ENCODE peak calls at places on chromosomes 13 and 19, in six cellular contexts. N, V, T, E, Y and W are unnamed samples.

GRCh38 chr19:10083911-10084310 is 2.2 kb upstream of the SHFL start:
- DNase-seq in N (no peak), V (no peak), T (no peak), E (no peak), Y (no peak), W (no peak)

GRCh38 chr19:4086336-4086953 is 19.7 kb upstream of the ZBTB7A start:
- DNase-seq in N (no peak), V (no peak), T (no peak), E (no peak), Y (peak; percentile 70), W (no peak)

GRCh38 chr13:51687928-51688714 is 103.9 kb downstream of the WDFY2 start:
- DNase-seq in N (no peak), V (no peak), T (no peak), E (no peak), Y (no peak), W (no peak)

GRCh38 chr13:28299941-28300340 is 161.6 kb downstream of the PAN3 start:
- DNase-seq in N (no peak), V (no peak), T (no peak), E (no peak), Y (no peak), W (no peak)

GRCh38 chr13:103931885-103932284 is 865.7 kb upstream of the SLC10A2 start:
- DNase-seq in N (no peak), V (no peak), T (no peak), E (no peak), Y (no peak), W (no peak)

GRCh38 chr19:15679089-15679488 is 6.2 kb downstream of the CYP4F12 start:
- DNase-seq in N (no peak), V (no peak), T (no peak), E (no peak), Y (no peak), W (no peak)

GRCh38 chr13:113491418-113491883 is 940 bp upstream of the DCUN1D2 start:
- DNase-seq in N (no peak), V (no peak), T (peak; percentile 41), E (peak; percentile 69), Y (no peak), W (no peak)

GRCh38 chr13:110509478-110509926 is 52.0 kb downstream of the RAB20 start:
- DNase-seq in N (no peak), V (no peak), T (no peak), E (no peak), Y (no peak), W (no peak)

GRCh38 chr19:18089726-18090125 is 3.0 kb upstream of the IL12RB1 start:
- DNase-seq in N (no peak), V (no peak), T (no peak), E (no peak), Y (no peak), W (no peak)

GRCh38 chr13:50357136-50357535 is 341.9 kb downstream of the KCNRG start:
- DNase-seq in N (no peak), V (no peak), T (no peak), E (no peak), Y (no peak), W (no peak)

GRCh38 chr13:73365681-73366080 is 306.9 kb downstream of the KLF5 start:
- DNase-seq in N (no peak), V (no peak), T (no peak), E (no peak), Y (no peak), W (no peak)

GRCh38 chr13:49927755-49928154 is 8.4 kb downstream of the SPRYD7 start:
- DNase-seq in N (no peak), V (no peak), T (peak; percentile 69), E (no peak), Y (no peak), W (no peak)

GRCh38 chr13:113083402-113084061 is 22.1 kb upstream of the F7 start:
- DNase-seq in N (no peak), V (no peak), T (no peak), E (no peak), Y (peak; percentile 23), W (no peak)

GRCh38 chr19:35266904-35267817 is 1.6 kb upstream of the USF2 start:
- DNase-seq in N (peak; percentile 45), V (no peak), T (peak; percentile 44), E (peak; percentile 59), Y (no peak), W (no peak)

GRCh38 chr13:62633448-62633847 is 1217.8 kb upstream of the PCDH20 start:
- DNase-seq in N (no peak), V (no peak), T (no peak), E (no peak), Y (no peak), W (no peak)

GRCh38 chr19:4449022-4449825 is 8.4 kb downstream of the UBXN6 start:
- DNase-seq in N (no peak), V (no peak), T (no peak), E (no peak), Y (no peak), W (no peak)

GRCh38 chr19:41575998-41576397 is at the start of gene CEACAM21:
- DNase-seq in N (peak; percentile 71), V (no peak), T (no peak), E (no peak), Y (no peak), W (no peak)

GRCh38 chr19:28061111-28061510 is 1151.8 kb downstream of the UQCRFS1 start:
- DNase-seq in N (no peak), V (no peak), T (no peak), E (no peak), Y (no peak), W (no peak)

GRCh38 chr13:68895696-68896095 is 1211.9 kb upstream of the ATXN8OS start:
- DNase-seq in N (no peak), V (no peak), T (no peak), E (no peak), Y (no peak), W (peak; percentile 4)

GRCh38 chr13:89746554-89746953 is 1600.9 kb upstream of the MIR17HG start:
- DNase-seq in N (no peak), V (no peak), T (no peak), E (no peak), Y (no peak), W (peak; percentile 39)

GRCh38 chr13:113654175-113654560 is 3.8 kb downstream of the ATP4B start:
- DNase-seq in N (no peak), V (no peak), T (no peak), E (peak; percentile 18), Y (no peak), W (no peak)

GRCh38 chr19:44607049-44607448 is 6.3 kb upstream of the IGSF23 start:
- DNase-seq in N (no peak), V (peak; percentile 31), T (no peak), E (no peak), Y (no peak), W (peak; percentile 5)

GRCh38 chr13:105048685-105049084 is 1486.8 kb downstream of the EFNB2 start:
- DNase-seq in N (no peak), V (no peak), T (no peak), E (no peak), Y (no peak), W (no peak)

GRCh38 chr13:21079206-21079605 is 17.8 kb upstream of the LATS2 start:
- DNase-seq in N (no peak), V (no peak), T (no peak), E (no peak), Y (no peak), W (no peak)